ENCODE peak calls at places on chromosomes 2 and 18, in nine cellular contexts. H, R, O, F, C, K, J, T and B are unnamed samples.

GRCh38 chr18:10951631-10952544 is 197.5 kb downstream of the PIEZO2 start:
- DNase-seq in H (peak; percentile 45), R (no peak), O (no peak), F (no peak), C (no peak), K (no peak), J (no peak), T (no peak), B (no peak)

GRCh38 chr2:201383156-201383555 is 26.0 kb upstream of the FLACC1 start:
- DNase-seq in H (no peak), R (no peak), O (no peak), F (no peak), C (peak; percentile 41), K (no peak), J (no peak), T (no peak), B (no peak)

GRCh38 chr18:59907172-59907571 is 7.4 kb downstream of the PMAIP1 start:
- DNase-seq in H (no peak), R (no peak), O (no peak), F (no peak), C (peak; percentile 59), K (no peak), J (peak; percentile 44), T (no peak), B (no peak)

GRCh38 chr2:36478999-36479398 is 119.0 kb downstream of the FEZ2 start:
- DNase-seq in H (no peak), R (no peak), O (no peak), F (no peak), C (no peak), K (no peak), J (no peak), T (no peak), B (no peak)

GRCh38 chr2:36568533-36569246 is 29.3 kb downstream of the FEZ2 start:
- DNase-seq in H (no peak), R (no peak), O (no peak), F (no peak), C (peak; percentile 58), K (no peak), J (peak; percentile 80), T (no peak), B (no peak)

GRCh38 chr18:2681993-2682603 is 26.6 kb downstream of the SMCHD1 start:
- DNase-seq in H (no peak), R (no peak), O (no peak), F (no peak), C (no peak), K (no peak), J (no peak), T (no peak), B (no peak)

GRCh38 chr2:133561045-133561852 is 7.0 kb downstream of the NCKAP5 start:
- DNase-seq in H (peak; percentile 16), R (no peak), O (peak; percentile 71), F (no peak), C (peak; percentile 61), K (no peak), J (peak; percentile 69), T (no peak), B (peak; percentile 23)

GRCh38 chr2:127469974-127470373 is 51.7 kb downstream of the PROC start:
- DNase-seq in H (no peak), R (no peak), O (no peak), F (no peak), C (no peak), K (no peak), J (no peak), T (no peak), B (no peak)

GRCh38 chr2:153059338-153060052 is 341.1 kb downstream of the ARL6IP6 start:
- DNase-seq in H (no peak), R (peak; percentile 67), O (no peak), F (no peak), C (peak; percentile 2), K (no peak), J (no peak), T (no peak), B (no peak)

GRCh38 chr2:153055182-153055581 is 336.8 kb downstream of the ARL6IP6 start:
- DNase-seq in H (no peak), R (no peak), O (no peak), F (no peak), C (no peak), K (no peak), J (no peak), T (no peak), B (no peak)

GRCh38 chr2:153057743-153058142 is 339.3 kb downstream of the ARL6IP6 start:
- DNase-seq in H (no peak), R (no peak), O (no peak), F (no peak), C (no peak), K (no peak), J (no peak), T (no peak), B (no peak)
- TF ChIP-seq CTCF in H (no peak), R (no peak), O (no peak), F (no peak), C (no peak), K (no peak), J (no peak), T (no peak), B (no peak)

GRCh38 chr2:66525609-66526008 is 90.7 kb downstream of the MEIS1 start:
- DNase-seq in H (no peak), R (no peak), O (no peak), F (no peak), C (no peak), K (no peak), J (no peak), T (no peak), B (no peak)

GRCh38 chr2:66526171-66526570 is 91.2 kb downstream of the MEIS1 start:
- DNase-seq in H (no peak), R (no peak), O (no peak), F (no peak), C (no peak), K (no peak), J (no peak), T (peak; percentile 48), B (no peak)

GRCh38 chr2:66531156-66531555 is 96.2 kb downstream of the MEIS1 start:
- DNase-seq in H (no peak), R (no peak), O (no peak), F (no peak), C (peak; percentile 54), K (no peak), J (peak; percentile 47), T (no peak), B (no peak)

GRCh38 chr2:66532972-66533868 is 98.3 kb downstream of the MEIS1 start:
- DNase-seq in H (no peak), R (no peak), O (no peak), F (no peak), C (no peak), K (no peak), J (peak; percentile 33), T (no peak), B (no peak)

GRCh38 chr2:66528974-66529724 is 94.2 kb downstream of the MEIS1 start:
- DNase-seq in H (no peak), R (no peak), O (no peak), F (no peak), C (no peak), K (no peak), J (no peak), T (no peak), B (no peak)
- TF ChIP-seq CTCF in H (no peak), R (no peak), O (no peak), F (no peak), C (no peak), K (no peak), J (no peak), T (no peak), B (no peak)

GRCh38 chr2:235170016-235170415 is 218.2 kb downstream of the SH3BP4 start:
- DNase-seq in H (no peak), R (no peak), O (no peak), F (no peak), C (peak; percentile 95), K (no peak), J (peak; percentile 62), T (no peak), B (no peak)

GRCh38 chr2:235165631-235166030 is 213.8 kb downstream of the SH3BP4 start:
- DNase-seq in H (no peak), R (no peak), O (no peak), F (no peak), C (peak; percentile 30), K (no peak), J (peak; percentile 18), T (no peak), B (no peak)

GRCh38 chr2:235168174-235168979 is 216.6 kb downstream of the SH3BP4 start:
- DNase-seq in H (no peak), R (peak; percentile 57), O (no peak), F (no peak), C (no peak), K (no peak), J (peak; percentile 12), T (no peak), B (no peak)

GRCh38 chr2:235171511-235172130 is 219.8 kb downstream of the SH3BP4 start:
- DNase-seq in H (no peak), R (no peak), O (peak; percentile 10), F (no peak), C (peak; percentile 95), K (no peak), J (peak; percentile 77), T (no peak), B (no peak)

DNA sequence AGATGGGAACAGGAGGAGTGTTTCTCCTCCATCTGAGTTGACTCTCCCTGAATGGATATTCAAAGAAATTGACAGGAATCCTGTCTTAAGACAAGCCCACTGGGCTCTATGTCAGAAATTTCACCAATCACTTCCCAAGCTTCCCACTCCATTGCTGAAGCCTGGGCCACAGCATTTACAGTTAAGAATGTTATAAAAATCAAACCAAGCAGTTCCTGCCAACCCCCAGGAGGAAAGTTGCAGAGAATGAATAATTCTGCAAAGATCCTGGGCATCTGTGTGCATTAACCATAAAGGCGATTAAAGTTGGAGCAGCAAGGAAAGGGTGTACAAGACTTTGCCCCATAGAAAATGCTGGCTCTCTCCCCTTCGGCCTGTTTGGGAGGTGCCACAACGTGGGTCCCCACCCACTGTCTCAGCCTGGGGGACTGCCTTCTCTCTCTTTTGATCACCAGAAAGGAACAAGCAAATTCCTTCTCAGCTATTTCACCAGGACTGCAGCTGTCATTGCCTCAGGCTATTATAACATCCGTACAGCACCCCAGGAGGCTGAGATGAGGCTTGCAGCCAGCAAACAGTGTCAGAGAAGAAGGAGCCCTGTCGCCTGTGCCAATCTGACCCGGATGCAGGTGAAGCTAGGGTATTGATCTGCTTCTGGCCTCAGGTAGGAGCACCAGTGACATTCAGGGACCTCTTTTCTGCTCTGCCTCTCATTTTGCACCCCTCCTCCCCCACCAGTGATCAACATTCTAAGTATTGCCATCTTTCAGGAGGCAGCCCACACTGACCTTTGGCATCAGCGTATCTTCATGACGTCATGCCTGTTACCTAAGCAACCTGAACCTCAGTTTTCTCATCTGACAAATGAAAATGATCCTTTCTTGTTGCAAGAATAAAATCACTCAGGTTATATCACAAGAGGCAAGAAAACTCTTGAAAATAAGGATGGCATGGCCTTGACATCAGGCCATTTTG is 219.0 kb downstream of the SH3BP4 start:
- DNase-seq in H (no peak), R (peak; percentile 67), O (peak; percentile 13), F (no peak), C (peak; percentile 79), K (no peak), J (peak; percentile 86), T (no peak), B (no peak)
- TF ChIP-seq CTCF in H (no peak), R (peak; percentile 57), O (peak; percentile 52), F (no peak), C (peak; percentile 28), K (no peak), J (peak; percentile 48), T (peak; percentile 17), B (no peak)

GRCh38 chr18:62588217-62588616 is 65.4 kb downstream of the ZCCHC2 start:
- DNase-seq in H (no peak), R (no peak), O (no peak), F (no peak), C (no peak), K (no peak), J (no peak), T (no peak), B (no peak)

GRCh38 chr18:62586148-62586774 is 63.4 kb downstream of the ZCCHC2 start:
- DNase-seq in H (peak; percentile 36), R (peak; percentile 90), O (peak; percentile 30), F (peak; percentile 52), C (peak; percentile 77), K (peak; percentile 80), J (peak; percentile 88), T (peak; percentile 78), B (peak; percentile 82)

GRCh38 chr18:62587689-62588088 is 64.9 kb downstream of the ZCCHC2 start:
- DNase-seq in H (no peak), R (no peak), O (no peak), F (no peak), C (no peak), K (no peak), J (no peak), T (no peak), B (no peak)

GRCh38 chr18:62585274-62586147 is 62.7 kb downstream of the ZCCHC2 start:
- DNase-seq in H (no peak), R (no peak), O (no peak), F (no peak), C (no peak), K (no peak), J (no peak), T (no peak), B (no peak)

GRCh38 chr18:62586781-62587487 is 64.1 kb downstream of the ZCCHC2 start:
- DNase-seq in H (no peak), R (no peak), O (no peak), F (no peak), C (no peak), K (no peak), J (no peak), T (no peak), B (no peak)
- TF ChIP-seq CTCF in H (no peak), R (peak; percentile 25), O (no peak), F (no peak), C (no peak), K (no peak), J (no peak), T (no peak), B (no peak)